ENCODE peak calls at places on chromosomes 4 and X, in seven cellular contexts. One of them, this sample, is unnamed.

GRCh38 chrX:134806707-134807038 is 148.4 kb upstream of the PLAC1 start:
- DNase-seq in astrocyte of the spinal cord: no peak
- DNase-seq in LNCaP clone FGC: no peak
- DNase-seq in astrocyte of the cerebellum: no peak
- DNase-seq in IMR-90: no peak
- DNase-seq in foreskin fibroblast: no peak
- DNase-seq in omental fat pad: no peak
- DNase-seq in this sample: no peak

GRCh38 chrX:107894038-107894437 is 68.4 kb downstream of the MID2 start:
- DNase-seq in omental fat pad: no peak
- DNase-seq in foreskin fibroblast: peak
- DNase-seq in LNCaP clone FGC: peak
- DNase-seq in astrocyte of the cerebellum: peak
- DNase-seq in astrocyte of the spinal cord: peak
- DNase-seq in IMR-90: peak
- DNase-seq in this sample: no peak

GRCh38 chrX:19344207-19344534 is 444 bp downstream of the PDHA1 start:
- DNase-seq in omental fat pad: no peak
- DNase-seq in astrocyte of the spinal cord: no peak
- DNase-seq in LNCaP clone FGC: no peak
- DNase-seq in foreskin fibroblast: no peak
- DNase-seq in astrocyte of the cerebellum: no peak
- DNase-seq in IMR-90: no peak
- DNase-seq in this sample: no peak

GRCh38 chr4:8908206-8908893 is 36.7 kb upstream of the HMX1 start:
- DNase-seq in foreskin fibroblast: no peak
- DNase-seq in LNCaP clone FGC: no peak
- DNase-seq in astrocyte of the cerebellum: no peak
- DNase-seq in omental fat pad: no peak
- DNase-seq in IMR-90: no peak
- DNase-seq in astrocyte of the spinal cord: no peak
- DNase-seq in this sample: no peak

GRCh38 chr4:1756893-1757779 is 35.8 kb downstream of the TACC3 start:
- DNase-seq in foreskin fibroblast: no peak
- DNase-seq in IMR-90: no peak
- DNase-seq in astrocyte of the cerebellum: no peak
- DNase-seq in astrocyte of the spinal cord: no peak
- DNase-seq in LNCaP clone FGC: no peak
- DNase-seq in omental fat pad: no peak
- DNase-seq in this sample: no peak

GRCh38 chr4:140579278-140579677 is 10.5 kb upstream of the UCP1 start:
- DNase-seq in LNCaP clone FGC: no peak
- DNase-seq in omental fat pad: no peak
- DNase-seq in astrocyte of the spinal cord: no peak
- DNase-seq in foreskin fibroblast: no peak
- DNase-seq in astrocyte of the cerebellum: no peak
- DNase-seq in IMR-90: no peak
- DNase-seq in this sample: no peak

GRCh38 chr4:167176723-167177367 is 57.4 kb downstream of the SPOCK3 start:
- DNase-seq in omental fat pad: no peak
- DNase-seq in astrocyte of the cerebellum: no peak
- DNase-seq in LNCaP clone FGC: no peak
- DNase-seq in IMR-90: no peak
- DNase-seq in foreskin fibroblast: no peak
- DNase-seq in astrocyte of the spinal cord: no peak
- DNase-seq in this sample: no peak

GRCh38 chr4:181007751-181008150 is 1235.5 kb upstream of the TENM3 start:
- DNase-seq in IMR-90: no peak
- DNase-seq in foreskin fibroblast: no peak
- DNase-seq in astrocyte of the cerebellum: peak
- DNase-seq in omental fat pad: no peak
- DNase-seq in astrocyte of the spinal cord: peak
- DNase-seq in LNCaP clone FGC: no peak
- DNase-seq in this sample: peak

GRCh38 chr4:1578968-1579833 is 104.9 kb downstream of the FAM53A start:
- DNase-seq in foreskin fibroblast: peak
- DNase-seq in LNCaP clone FGC: no peak
- DNase-seq in omental fat pad: peak
- DNase-seq in IMR-90: peak
- DNase-seq in astrocyte of the spinal cord: peak
- DNase-seq in astrocyte of the cerebellum: no peak
- DNase-seq in this sample: no peak

GRCh38 chr4:63528592-63528991 is 880.7 kb downstream of the TECRL start:
- DNase-seq in omental fat pad: no peak
- DNase-seq in astrocyte of the spinal cord: no peak
- DNase-seq in IMR-90: no peak
- DNase-seq in LNCaP clone FGC: no peak
- DNase-seq in astrocyte of the cerebellum: no peak
- DNase-seq in foreskin fibroblast: no peak
- DNase-seq in this sample: no peak
- TF ChIP-seq CTCF in omental fat pad: no peak
- TF ChIP-seq CTCF in astrocyte of the spinal cord: peak
- TF ChIP-seq CTCF in IMR-90: peak
- TF ChIP-seq CTCF in LNCaP clone FGC: peak
- TF ChIP-seq CTCF in astrocyte of the cerebellum: no peak
- TF ChIP-seq CTCF in foreskin fibroblast: no peak
- TF ChIP-seq CTCF in this sample: no peak

DNA sequence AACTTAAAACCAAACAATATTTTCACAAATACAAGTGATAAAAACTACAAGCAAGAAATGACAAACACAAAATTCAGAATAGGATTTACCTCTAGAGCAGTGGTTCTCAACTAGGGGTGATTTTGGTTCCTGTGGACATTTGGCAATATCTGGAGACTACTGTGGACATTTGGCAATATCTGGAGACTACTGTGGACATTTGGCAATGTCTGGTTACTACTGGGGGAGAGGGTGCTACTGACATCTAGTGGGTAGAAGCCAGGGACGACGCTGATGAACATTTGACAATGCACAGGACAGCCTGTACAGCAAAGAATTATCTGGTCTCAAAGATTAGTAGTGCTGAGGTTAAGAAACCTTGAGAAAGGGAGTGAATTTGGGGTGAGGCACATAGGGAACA is 169.8 kb downstream of the CLCN4 start:
- DNase-seq in astrocyte of the cerebellum: no peak
- DNase-seq in omental fat pad: no peak
- DNase-seq in astrocyte of the spinal cord: no peak
- DNase-seq in LNCaP clone FGC: no peak
- DNase-seq in IMR-90: peak
- DNase-seq in foreskin fibroblast: peak
- DNase-seq in this sample: no peak
- TF ChIP-seq CTCF in astrocyte of the cerebellum: peak
- TF ChIP-seq CTCF in omental fat pad: no peak
- TF ChIP-seq CTCF in astrocyte of the spinal cord: peak
- TF ChIP-seq CTCF in LNCaP clone FGC: peak
- TF ChIP-seq CTCF in IMR-90: peak
- TF ChIP-seq CTCF in foreskin fibroblast: peak
- TF ChIP-seq CTCF in this sample: no peak

DNA sequence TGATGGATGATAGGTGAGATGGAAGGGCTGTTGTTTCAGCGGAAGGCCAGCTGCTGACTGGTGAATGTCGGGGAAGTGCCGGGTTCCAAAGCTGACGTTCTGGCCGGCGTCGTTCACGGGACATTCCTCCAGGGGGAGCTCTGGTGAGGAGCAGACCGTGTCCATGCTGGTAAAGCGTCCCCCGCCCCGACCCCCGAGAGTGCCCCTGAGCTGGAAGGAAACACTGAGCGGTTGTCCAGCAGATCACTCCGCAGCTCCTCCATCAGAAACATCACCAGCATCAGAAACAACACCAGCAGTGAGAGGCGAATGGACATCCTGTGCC is 18.6 kb upstream of the ADRA2C start:
- DNase-seq in astrocyte of the spinal cord: no peak
- DNase-seq in foreskin fibroblast: no peak
- DNase-seq in astrocyte of the cerebellum: no peak
- DNase-seq in LNCaP clone FGC: no peak
- DNase-seq in omental fat pad: no peak
- DNase-seq in IMR-90: no peak
- DNase-seq in this sample: no peak
- TF ChIP-seq CTCF in astrocyte of the spinal cord: peak
- TF ChIP-seq CTCF in foreskin fibroblast: peak
- TF ChIP-seq CTCF in astrocyte of the cerebellum: peak
- TF ChIP-seq CTCF in LNCaP clone FGC: peak
- TF ChIP-seq CTCF in omental fat pad: no peak
- TF ChIP-seq CTCF in IMR-90: peak
- TF ChIP-seq CTCF in this sample: peak

GRCh38 chr4:32462944-32463343 is 1742.8 kb downstream of the PCDH7 start:
- DNase-seq in foreskin fibroblast: no peak
- DNase-seq in IMR-90: peak
- DNase-seq in omental fat pad: no peak
- DNase-seq in astrocyte of the spinal cord: peak
- DNase-seq in astrocyte of the cerebellum: no peak
- DNase-seq in LNCaP clone FGC: no peak
- DNase-seq in this sample: no peak
- TF ChIP-seq CTCF in foreskin fibroblast: peak
- TF ChIP-seq CTCF in IMR-90: peak
- TF ChIP-seq CTCF in omental fat pad: no peak
- TF ChIP-seq CTCF in astrocyte of the spinal cord: peak
- TF ChIP-seq CTCF in astrocyte of the cerebellum: peak
- TF ChIP-seq CTCF in LNCaP clone FGC: peak
- TF ChIP-seq CTCF in this sample: no peak